ENCODE peak calls at places on chromosomes 2 and 18, in six cellular contexts. One of them, this sample, is unnamed.

GRCh38 chr18:62279561-62279960 is 45.5 kb upstream of the TNFRSF11A start:
- DNase-seq in endothelial cell of umbilical vein: no peak
- DNase-seq in GM12878: no peak
- DNase-seq in HepG2: no peak
- DNase-seq in A549: no peak
- DNase-seq in K562: no peak
- DNase-seq in this sample: no peak

GRCh38 chr2:26555246-26556133 is 77.6 kb upstream of the OTOF start:
- DNase-seq in GM12878: no peak
- DNase-seq in A549: peak; percentile 47
- DNase-seq in endothelial cell of umbilical vein: no peak
- DNase-seq in HepG2: peak; percentile 25
- DNase-seq in K562: peak; percentile 47
- DNase-seq in this sample: peak; percentile 34

GRCh38 chr18:59783138-59783537 is 85.9 kb upstream of the CCBE1 start:
- DNase-seq in A549: peak; percentile 27
- DNase-seq in K562: no peak
- DNase-seq in GM12878: peak; percentile 9
- DNase-seq in HepG2: peak; percentile 72
- DNase-seq in endothelial cell of umbilical vein: peak; percentile 30
- DNase-seq in this sample: peak; percentile 49

GRCh38 chr18:28961669-28962228 is 784.8 kb upstream of the CDH2 start:
- DNase-seq in GM12878: no peak
- DNase-seq in HepG2: peak; percentile 36
- DNase-seq in endothelial cell of umbilical vein: peak; percentile 43
- DNase-seq in A549: peak; percentile 0
- DNase-seq in K562: no peak
- DNase-seq in this sample: peak; percentile 38

GRCh38 chr2:241003369-241003768 is 5.0 kb downstream of the SNED1 start:
- DNase-seq in K562: no peak
- DNase-seq in HepG2: no peak
- DNase-seq in endothelial cell of umbilical vein: no peak
- DNase-seq in A549: no peak
- DNase-seq in GM12878: no peak
- DNase-seq in this sample: no peak

GRCh38 chr18:35122586-35123224 is 81.5 kb downstream of the MAPRE2 start:
- DNase-seq in HepG2: no peak
- DNase-seq in endothelial cell of umbilical vein: no peak
- DNase-seq in K562: no peak
- DNase-seq in GM12878: no peak
- DNase-seq in A549: no peak
- DNase-seq in this sample: no peak

GRCh38 chr2:200484934-200485333 is 24.9 kb downstream of the KCTD18 start:
- DNase-seq in HepG2: no peak
- DNase-seq in A549: no peak
- DNase-seq in GM12878: no peak
- DNase-seq in K562: no peak
- DNase-seq in endothelial cell of umbilical vein: no peak
- DNase-seq in this sample: no peak

GRCh38 chr2:100234141-100234540 is 88.2 kb downstream of the LONRF2 start:
- DNase-seq in endothelial cell of umbilical vein: no peak
- DNase-seq in HepG2: no peak
- DNase-seq in K562: no peak
- DNase-seq in GM12878: no peak
- DNase-seq in A549: no peak
- DNase-seq in this sample: no peak

GRCh38 chr2:239156516-239157265 is 244.1 kb downstream of the HDAC4 start:
- DNase-seq in A549: no peak
- DNase-seq in K562: no peak
- DNase-seq in GM12878: no peak
- DNase-seq in endothelial cell of umbilical vein: no peak
- DNase-seq in HepG2: no peak
- DNase-seq in this sample: no peak

GRCh38 chr18:46555724-46556123 is 101.3 kb downstream of the LOXHD1 start:
- DNase-seq in HepG2: peak; percentile 38
- DNase-seq in GM12878: no peak
- DNase-seq in endothelial cell of umbilical vein: peak; percentile 2
- DNase-seq in A549: peak; percentile 40
- DNase-seq in K562: peak; percentile 53
- DNase-seq in this sample: peak; percentile 44

GRCh38 chr18:70195014-70195614 is 10.4 kb downstream of the RTTN start:
- DNase-seq in endothelial cell of umbilical vein: no peak
- DNase-seq in K562: no peak
- DNase-seq in HepG2: no peak
- DNase-seq in A549: no peak
- DNase-seq in GM12878: peak; percentile 62
- DNase-seq in this sample: no peak

GRCh38 chr2:181104512-181105121 is 124.2 kb downstream of the UBE2E3 start:
- DNase-seq in GM12878: no peak
- DNase-seq in A549: peak; percentile 9
- DNase-seq in K562: no peak
- DNase-seq in endothelial cell of umbilical vein: peak; percentile 57
- DNase-seq in HepG2: peak; percentile 34
- DNase-seq in this sample: peak; percentile 73

GRCh38 chr2:226699321-226699720 is 100.3 kb downstream of the IRS1 start:
- DNase-seq in GM12878: no peak
- DNase-seq in K562: no peak
- DNase-seq in endothelial cell of umbilical vein: no peak
- DNase-seq in A549: no peak
- DNase-seq in HepG2: no peak
- DNase-seq in this sample: peak; percentile 9

GRCh38 chr2:163266772-163267171 is 428.2 kb upstream of the KCNH7 start:
- DNase-seq in GM12878: no peak
- DNase-seq in HepG2: no peak
- DNase-seq in K562: no peak
- DNase-seq in A549: no peak
- DNase-seq in endothelial cell of umbilical vein: no peak
- DNase-seq in this sample: no peak

GRCh38 chr18:38545071-38545470 is 979.5 kb upstream of the CELF4 start:
- DNase-seq in HepG2: peak; percentile 24
- DNase-seq in GM12878: no peak
- DNase-seq in A549: no peak
- DNase-seq in K562: no peak
- DNase-seq in endothelial cell of umbilical vein: no peak
- DNase-seq in this sample: peak; percentile 32

GRCh38 chr18:35609236-35609635 is 27.7 kb downstream of the GALNT1 start:
- DNase-seq in HepG2: no peak
- DNase-seq in endothelial cell of umbilical vein: no peak
- DNase-seq in A549: no peak
- DNase-seq in K562: no peak
- DNase-seq in GM12878: no peak
- DNase-seq in this sample: no peak

GRCh38 chr2:85326946-85327756 is 638 bp downstream of the TGOLN2 start:
- DNase-seq in A549: no peak
- DNase-seq in HepG2: no peak
- DNase-seq in endothelial cell of umbilical vein: peak; percentile 67
- DNase-seq in GM12878: no peak
- DNase-seq in K562: no peak
- DNase-seq in this sample: peak; percentile 78

GRCh38 chr2:204452464-204453023 is 92.7 kb upstream of the PARD3B start:
- DNase-seq in HepG2: peak; percentile 74
- DNase-seq in K562: no peak
- DNase-seq in A549: peak; percentile 58
- DNase-seq in endothelial cell of umbilical vein: peak; percentile 99
- DNase-seq in GM12878: no peak
- DNase-seq in this sample: no peak

GRCh38 chr18:22074343-22075070 is 94.9 kb upstream of the GATA6 start:
- DNase-seq in GM12878: no peak
- DNase-seq in endothelial cell of umbilical vein: no peak
- DNase-seq in A549: no peak
- DNase-seq in HepG2: no peak
- DNase-seq in K562: no peak
- DNase-seq in this sample: no peak

GRCh38 chr18:79987566-79987965 is 797 bp downstream of the TXNL4A start:
- DNase-seq in GM12878: no peak
- DNase-seq in endothelial cell of umbilical vein: no peak
- DNase-seq in A549: no peak
- DNase-seq in HepG2: no peak
- DNase-seq in K562: no peak
- DNase-seq in this sample: no peak

GRCh38 chr18:9612215-9612830 is 2.0 kb downstream of the PPP4R1 start:
- DNase-seq in endothelial cell of umbilical vein: peak; percentile 64
- DNase-seq in A549: peak; percentile 52
- DNase-seq in K562: no peak
- DNase-seq in GM12878: no peak
- DNase-seq in HepG2: peak; percentile 66
- DNase-seq in this sample: peak; percentile 62

GRCh38 chr2:222950886-222951285 is 90.0 kb downstream of the ACSL3 start:
- DNase-seq in K562: no peak
- DNase-seq in A549: no peak
- DNase-seq in endothelial cell of umbilical vein: peak; percentile 50
- DNase-seq in GM12878: no peak
- DNase-seq in HepG2: no peak
- DNase-seq in this sample: no peak

GRCh38 chr2:151861171-151861570 is 33.0 kb upstream of the ARL5A start:
- DNase-seq in A549: no peak
- DNase-seq in K562: no peak
- DNase-seq in GM12878: no peak
- DNase-seq in endothelial cell of umbilical vein: no peak
- DNase-seq in HepG2: no peak
- DNase-seq in this sample: no peak

GRCh38 chr2:119734051-119734450 is 25.7 kb upstream of the PTPN4 start:
- DNase-seq in endothelial cell of umbilical vein: no peak
- DNase-seq in HepG2: no peak
- DNase-seq in A549: no peak
- DNase-seq in K562: no peak
- DNase-seq in GM12878: no peak
- DNase-seq in this sample: no peak

GRCh38 chr2:144513388-144514100 is 6.4 kb downstream of the ZEB2 start:
- DNase-seq in HepG2: no peak
- DNase-seq in endothelial cell of umbilical vein: peak; percentile 48
- DNase-seq in K562: no peak
- DNase-seq in GM12878: no peak
- DNase-seq in A549: no peak
- DNase-seq in this sample: no peak
- TF ChIP-seq POLR2A in HepG2: no peak
- TF ChIP-seq POLR2A in endothelial cell of umbilical vein: no peak
- TF ChIP-seq POLR2A in K562: no peak
- TF ChIP-seq POLR2A in GM12878: no peak
- TF ChIP-seq POLR2A in A549: no peak
- TF ChIP-seq POLR2A in this sample: no peak

GRCh38 chr2:197779261-197779660 is 5.9 kb downstream of the BOLL start:
- DNase-seq in HepG2: no peak
- DNase-seq in GM12878: no peak
- DNase-seq in endothelial cell of umbilical vein: no peak
- DNase-seq in A549: no peak
- DNase-seq in K562: no peak
- DNase-seq in this sample: no peak

GRCh38 chr2:197782121-197782520 is 3.0 kb downstream of the BOLL start:
- DNase-seq in A549: no peak
- DNase-seq in endothelial cell of umbilical vein: no peak
- DNase-seq in K562: no peak
- DNase-seq in HepG2: no peak
- DNase-seq in GM12878: no peak
- DNase-seq in this sample: no peak

GRCh38 chr2:197777823-197778407 is 7.2 kb downstream of the BOLL start:
- DNase-seq in GM12878: peak; percentile 12
- DNase-seq in A549: peak; percentile 4
- DNase-seq in K562: peak; percentile 7
- DNase-seq in HepG2: peak; percentile 28
- DNase-seq in endothelial cell of umbilical vein: peak; percentile 58
- DNase-seq in this sample: peak; percentile 62
- TF ChIP-seq MYC in GM12878: no peak
- TF ChIP-seq MYC in A549: no peak
- TF ChIP-seq MYC in K562: no peak
- TF ChIP-seq MYC in HepG2: no peak
- TF ChIP-seq MYC in endothelial cell of umbilical vein: no peak
- TF ChIP-seq MYC in this sample: no peak

GRCh38 chr18:75317300-75317699 is 106.7 kb downstream of the TSHZ1 start:
- DNase-seq in HepG2: no peak
- DNase-seq in endothelial cell of umbilical vein: no peak
- DNase-seq in K562: no peak
- DNase-seq in GM12878: no peak
- DNase-seq in A549: no peak
- DNase-seq in this sample: no peak
- TF ChIP-seq POLR2A in HepG2: no peak
- TF ChIP-seq POLR2A in endothelial cell of umbilical vein: no peak
- TF ChIP-seq POLR2A in K562: no peak
- TF ChIP-seq POLR2A in GM12878: no peak
- TF ChIP-seq POLR2A in A549: no peak
- TF ChIP-seq POLR2A in this sample: no peak

DNA sequence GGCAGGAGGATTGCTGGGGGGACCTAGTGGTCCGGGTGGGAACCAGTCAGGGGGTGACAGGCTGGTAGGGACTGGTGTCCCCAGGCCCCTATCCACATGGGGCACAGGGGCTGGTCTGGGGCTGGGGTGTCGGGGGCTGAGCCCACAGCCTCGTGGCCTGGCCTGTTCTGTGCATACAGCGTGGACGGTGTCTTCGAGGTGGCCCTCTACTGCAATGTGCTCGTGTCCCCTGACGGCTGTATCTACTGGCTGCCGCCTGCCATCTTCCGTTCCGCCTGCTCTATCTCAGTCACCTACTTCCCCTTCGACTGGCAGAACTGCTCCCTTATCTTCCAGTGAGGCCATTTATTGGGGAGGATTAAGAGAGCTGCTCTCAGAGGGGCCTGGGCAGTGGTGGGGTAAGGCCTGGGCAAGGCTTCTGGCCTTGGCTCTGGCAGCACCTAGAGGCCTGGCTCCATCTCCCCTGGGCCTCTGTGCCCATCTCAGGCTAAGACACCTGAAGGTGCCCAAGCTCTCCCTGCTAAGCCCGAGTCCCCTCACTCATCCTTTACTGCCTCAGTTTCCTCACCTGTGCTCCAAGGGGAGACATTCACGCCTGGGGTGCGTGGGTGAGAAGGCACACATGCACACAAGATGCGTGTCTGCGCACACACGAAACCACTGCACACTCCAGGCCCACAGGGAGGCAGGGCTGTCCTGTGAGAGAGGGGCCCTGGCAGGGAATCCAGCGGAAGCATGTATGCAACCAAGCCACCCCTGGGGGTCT is 1.9 kb downstream of the CHRNG start:
- DNase-seq in GM12878: no peak
- DNase-seq in A549: no peak
- DNase-seq in HepG2: no peak
- DNase-seq in endothelial cell of umbilical vein: no peak
- DNase-seq in K562: peak; percentile 23
- DNase-seq in this sample: no peak
- TF ChIP-seq MYC in GM12878: no peak
- TF ChIP-seq MYC in A549: no peak
- TF ChIP-seq MYC in HepG2: no peak
- TF ChIP-seq MYC in endothelial cell of umbilical vein: no peak
- TF ChIP-seq MYC in K562: no peak
- TF ChIP-seq MYC in this sample: no peak

GRCh38 chr2:178193823-178194599 is at the start of gene OSBPL6:
- DNase-seq in GM12878: no peak
- DNase-seq in endothelial cell of umbilical vein: peak; percentile 88
- DNase-seq in A549: peak; percentile 56
- DNase-seq in K562: peak; percentile 95
- DNase-seq in HepG2: peak; percentile 28
- DNase-seq in this sample: peak; percentile 79
- TF ChIP-seq POLR2A in GM12878: peak; percentile 37
- TF ChIP-seq POLR2A in endothelial cell of umbilical vein: peak; percentile 51
- TF ChIP-seq POLR2A in A549: peak; percentile 70
- TF ChIP-seq POLR2A in K562: peak; percentile 59
- TF ChIP-seq POLR2A in HepG2: no peak
- TF ChIP-seq POLR2A in this sample: peak; percentile 48

GRCh38 chr18:4438938-4439337 is 16.2 kb downstream of the DLGAP1 start:
- DNase-seq in A549: no peak
- DNase-seq in K562: no peak
- DNase-seq in endothelial cell of umbilical vein: no peak
- DNase-seq in GM12878: no peak
- DNase-seq in HepG2: no peak
- DNase-seq in this sample: no peak

GRCh38 chr18:4450065-4450676 is 4.9 kb downstream of the DLGAP1 start:
- DNase-seq in endothelial cell of umbilical vein: no peak
- DNase-seq in HepG2: no peak
- DNase-seq in A549: no peak
- DNase-seq in K562: no peak
- DNase-seq in GM12878: no peak
- DNase-seq in this sample: no peak

GRCh38 chr18:4444306-4444705 is 10.8 kb downstream of the DLGAP1 start:
- DNase-seq in endothelial cell of umbilical vein: no peak
- DNase-seq in HepG2: peak; percentile 43
- DNase-seq in GM12878: no peak
- DNase-seq in A549: no peak
- DNase-seq in K562: no peak
- DNase-seq in this sample: no peak
- TF ChIP-seq MYC in endothelial cell of umbilical vein: no peak
- TF ChIP-seq MYC in HepG2: no peak
- TF ChIP-seq MYC in GM12878: no peak
- TF ChIP-seq MYC in A549: no peak
- TF ChIP-seq MYC in K562: no peak
- TF ChIP-seq MYC in this sample: no peak

This sample was measured in NB4.